ENCODE peak calls at places on chromosomes 7 and 10, in five cellular contexts. B, D, E, A and J are unnamed samples.

GRCh38 chr7:40859965-40860543 is 725.2 kb downstream of the SUGCT start:
- DNase-seq in B (no peak), E (no peak), D (no peak), A (no peak), J (no peak)

GRCh38 chr7:149686449-149686848 is 86.9 kb downstream of the ZNF467 start:
- DNase-seq in B (no peak), E (no peak), D (no peak), A (no peak), J (no peak)

GRCh38 chr7:81301815-81302214 is 383.0 kb upstream of the SEMA3C start:
- DNase-seq in E (no peak), B (no peak), A (no peak), D (no peak), J (no peak)

GRCh38 chr7:5348134-5349004 is 65.6 kb downstream of the SLC29A4 start:
- DNase-seq in A (no peak), B (no peak), D (no peak), E (no peak), J (no peak)

GRCh38 chr7:8125680-8126444 is 136.1 kb downstream of the ICA1 start:
- DNase-seq in B (peak; percentile 91), E (no peak), D (no peak), A (peak; percentile 68), J (no peak)

GRCh38 chr10:29788113-29788512 is 153.3 kb upstream of the SVIL start:
- DNase-seq in E (no peak), A (no peak), D (no peak), B (no peak), J (no peak)

GRCh38 chr10:102796407-102797176 is 40.6 kb downstream of the CYP17A1 start:
- DNase-seq in A (peak; percentile 45), D (no peak), B (peak; percentile 94), E (peak; percentile 81), J (no peak)

GRCh38 chr7:129951076-129952011 is 1.4 kb downstream of the UBE2H start:
- DNase-seq in B (no peak), D (peak; percentile 4), E (no peak), A (no peak), J (no peak)

GRCh38 chr10:123331438-123331837 is 177.2 kb downstream of the BUB3 start:
- DNase-seq in D (peak; percentile 69), A (no peak), B (no peak), E (no peak), J (no peak)

GRCh38 chr10:13590886-13591285 is 4.1 kb downstream of the PRPF18 start:
- DNase-seq in A (no peak), E (no peak), D (no peak), B (no peak), J (no peak)

GRCh38 chr7:70569335-70569819 is 562.6 kb upstream of the GALNT17 start:
- DNase-seq in B (no peak), A (no peak), D (no peak), E (no peak), J (no peak)

GRCh38 chr10:44393051-44393630 is 8.2 kb upstream of the CXCL12 start:
- DNase-seq in D (no peak), B (no peak), A (no peak), E (no peak), J (peak; percentile 83)

GRCh38 chr10:100826661-100826982 is 81.2 kb downstream of the PAX2 start:
- DNase-seq in A (no peak), B (no peak), E (no peak), D (no peak), J (no peak)

GRCh38 chr7:2719007-2719406 is 31.0 kb downstream of the AMZ1 start:
- DNase-seq in B (peak; percentile 88), D (peak; percentile 25), A (peak; percentile 54), E (no peak), J (no peak)

GRCh38 chr7:71860572-71860971 is 551.6 kb downstream of the CALN1 start:
- DNase-seq in D (no peak), B (no peak), E (no peak), A (no peak), J (no peak)

GRCh38 chr7:50217961-50218360 is 86.6 kb upstream of the IKZF1 start:
- DNase-seq in B (no peak), A (no peak), E (no peak), D (no peak), J (no peak)

GRCh38 chr7:4830176-4830575 is 31.7 kb downstream of the PAPOLB start:
- DNase-seq in A (peak; percentile 40), D (peak; percentile 44), E (peak; percentile 38), B (no peak), J (no peak)

GRCh38 chr10:48219194-48219593 is 55.3 kb downstream of the FRMPD2 start:
- DNase-seq in A (no peak), D (no peak), E (no peak), B (no peak), J (no peak)

GRCh38 chr7:67786021-67786420 is 789.4 kb downstream of the TYW1 start:
- DNase-seq in A (no peak), E (no peak), D (no peak), B (no peak), J (no peak)

GRCh38 chr10:95183132-95183450 is 10.9 kb upstream of the ACSM6 start:
- DNase-seq in E (no peak), D (no peak), B (no peak), A (no peak), J (no peak)

GRCh38 chr7:150962285-150962742 is 15.8 kb downstream of the KCNH2 start:
- DNase-seq in A (no peak), B (no peak), D (no peak), E (no peak), J (no peak)

GRCh38 chr10:124249812-124250432 is 156.5 kb upstream of the CHST15 start:
- DNase-seq in E (no peak), B (no peak), D (peak; percentile 5), A (no peak), J (no peak)

GRCh38 chr10:7410800-7411670 is at the start of gene SFMBT2:
- DNase-seq in D (peak; percentile 27), B (peak; percentile 91), E (no peak), A (no peak), J (no peak)
- TF ChIP-seq CTCF in D (no peak), B (no peak), E (peak; percentile 31), A (no peak), J (peak; percentile 32)

GRCh38 chr10:60733189-60733815 is 45.0 kb upstream of the CDK1 start:
- DNase-seq in B (peak; percentile 88), A (no peak), E (no peak), D (peak; percentile 96), J (no peak)
- H3K27me3 ChIP-seq in B (peaks cover 3% of the 10 kb centered on the region), A (no peaks in the 10 kb centered on the region), E (peaks cover 47% of the 10 kb centered on the region), D (no peaks in the 10 kb centered on the region), J (peaks cover 37% of the 10 kb centered on the region)

DNA sequence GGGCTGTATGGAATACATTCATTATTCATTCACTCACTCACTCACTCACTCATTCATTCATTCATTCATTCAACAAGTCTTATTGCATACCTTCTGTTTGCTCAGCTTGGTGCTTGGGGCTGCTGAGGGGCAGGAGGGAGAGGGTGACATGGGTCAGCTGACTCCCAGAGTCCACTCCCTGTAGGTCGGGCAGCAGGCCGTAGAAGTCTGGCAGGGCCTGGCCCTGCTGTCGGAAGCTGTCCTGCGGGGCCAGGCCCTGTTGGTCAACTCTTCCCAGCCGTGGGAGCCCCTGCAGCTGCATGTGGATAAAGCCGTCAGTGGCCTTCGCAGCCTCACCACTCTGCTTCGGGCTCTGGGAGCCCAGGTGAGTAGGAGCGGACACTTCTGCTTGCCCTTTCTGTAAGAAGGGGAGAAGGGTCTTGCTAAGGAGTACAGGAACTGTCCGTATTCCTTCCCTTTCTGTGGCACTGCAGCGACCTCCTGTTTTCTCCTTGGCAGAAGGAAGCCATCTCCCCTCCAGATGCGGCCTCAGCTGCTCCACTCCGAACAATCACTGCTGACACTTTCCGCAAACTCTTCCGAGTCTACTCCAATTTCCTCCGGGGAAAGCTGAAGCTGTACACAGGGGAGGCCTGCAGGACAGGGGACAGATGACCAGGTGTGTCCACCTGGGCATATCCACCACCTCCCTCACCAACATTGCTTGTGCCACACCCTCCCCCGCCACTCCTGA is 2.4 kb downstream of the EPO start:
- DNase-seq in A (no peak), D (no peak), B (no peak), E (no peak), J (no peak)
- H3K4me3 ChIP-seq in A (no peak overlapping the region), D (no peak overlapping the region), B (no peak overlapping the region), E (no peak overlapping the region), J (no peak overlapping the region)

GRCh38 chr7:31887006-31887405 is 183.2 kb downstream of the PDE1C start:
- DNase-seq in A (no peak), E (no peak), B (no peak), D (no peak), J (no peak)

GRCh38 chr7:31885160-31885559 is 185.0 kb downstream of the PDE1C start:
- DNase-seq in A (no peak), B (no peak), E (no peak), D (no peak), J (no peak)

GRCh38 chr7:31883761-31884164 is 186.4 kb downstream of the PDE1C start:
- DNase-seq in E (no peak), B (no peak), D (peak; percentile 77), A (no peak), J (peak; percentile 52)

GRCh38 chr7:31878875-31879274 is 191.3 kb downstream of the PDE1C start:
- DNase-seq in A (no peak), E (no peak), B (no peak), D (no peak), J (no peak)

DNA sequence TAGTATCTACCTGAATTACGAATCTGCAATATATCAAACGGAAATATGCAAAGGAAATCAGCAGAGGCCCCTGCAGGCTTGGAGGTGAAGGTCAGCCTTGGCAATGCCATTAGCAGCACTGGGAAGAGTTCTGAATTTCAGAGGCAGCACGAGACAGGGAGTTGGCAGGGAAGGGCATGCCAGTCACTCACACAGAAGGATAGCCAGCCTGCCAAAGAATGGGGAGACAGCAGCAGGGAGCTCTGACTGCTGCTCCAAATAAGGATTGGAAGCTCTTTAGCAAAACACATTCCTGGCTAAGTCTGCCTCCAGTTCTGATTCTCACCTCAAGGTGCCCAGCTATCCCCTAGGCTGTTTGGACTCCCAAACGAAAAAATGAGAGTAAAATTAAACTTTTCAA is 188.0 kb downstream of the PDE1C start:
- DNase-seq in E (no peak), A (no peak), B (no peak), D (no peak), J (no peak)
- TF ChIP-seq CTCF in E (no peak), A (no peak), B (no peak), D (no peak), J (peak; percentile 4)

DNA sequence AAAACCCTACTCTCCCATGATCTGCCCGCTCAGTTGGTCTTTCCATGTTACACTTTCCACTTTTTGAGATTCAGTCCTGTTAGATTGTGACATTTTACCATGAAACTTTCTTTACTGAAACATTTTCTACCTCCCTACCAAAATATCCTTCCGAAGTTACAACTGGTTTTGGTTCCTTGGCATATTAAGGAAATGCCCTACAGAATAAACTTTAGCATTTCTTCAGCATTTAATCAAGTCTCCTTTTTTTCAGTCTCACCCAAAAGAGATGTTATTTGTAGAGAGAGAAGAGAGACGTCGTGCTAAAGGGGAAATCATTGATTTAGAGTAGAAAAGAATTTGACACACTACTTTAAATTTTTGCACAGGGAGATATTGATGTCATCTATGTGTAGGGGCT is 9.7 kb upstream of the FEZF1 start:
- DNase-seq in E (no peak), D (no peak), A (no peak), B (no peak), J (no peak)
- H3K27me3 ChIP-seq in E (peaks cover 93% of the 10 kb centered on the region), D (no peaks in the 10 kb centered on the region), A (peaks cover 2% of the 10 kb centered on the region), B (peaks cover 54% of the 10 kb centered on the region), J (peaks cover 41% of the 10 kb centered on the region)